ENCODE peak calls at places on chromosomes 13 and 19, in seven cellular contexts. U is activated naive CD8-positive, alpha-beta T cell treated with anti-CD3 and anti-CD28 coated beads, Interleukin-2, amount 50 U/mL, for 24 hours; P is mucosa of gallbladder; A is hippocampal formation; I is T-helper 2 cell; T is fibroblast of pulmonary artery; F is activated CD4-positive, CD25-positive, alpha-beta regulatory T cell treated with anti-CD3 and anti-CD28 coated beads, Interleukin-2, amount 50 U/mL, for 16 hours. B is an unnamed sample.
A peak's percentile ranks its signal among the peaks of the same experiment; 100 is the strongest.

GRCh38 chr13:49938921-49939320 is 2.8 kb upstream of the SPRYD7 start:
- DNase-seq in P (peak; percentile 76), I (no peak), U (no peak), F (no peak), T (no peak), A (peak; percentile 2), B (no peak)

GRCh38 chr19:47824396-47824795 is 2.7 kb downstream of the CRX start:
- DNase-seq in T (no peak), A (no peak), U (no peak), F (no peak), P (no peak), I (no peak), B (no peak)

GRCh38 chr13:30730526-30730925 is 4.8 kb upstream of the ALOX5AP start:
- DNase-seq in T (no peak), F (no peak), U (no peak), P (no peak), A (no peak), I (no peak), B (no peak)

GRCh38 chr19:15293751-15294505 is 38.4 kb downstream of the BRD4 start:
- DNase-seq in I (no peak), P (no peak), A (no peak), F (no peak), U (no peak), T (peak; percentile 78), B (no peak)

GRCh38 chr13:112849500-112849899 is 119.5 kb upstream of the MCF2L start:
- DNase-seq in I (no peak), T (no peak), F (no peak), P (no peak), A (no peak), U (no peak), B (no peak)

GRCh38 chr13:105805866-105806265 is 729.6 kb downstream of the EFNB2 start:
- DNase-seq in I (no peak), F (no peak), A (no peak), P (no peak), T (no peak), U (no peak), B (no peak)

GRCh38 chr13:48902421-48902820 is 73.3 kb upstream of the FNDC3A start:
- DNase-seq in T (peak; percentile 50), U (no peak), P (no peak), A (no peak), I (no peak), F (no peak), B (no peak)

GRCh38 chr13:36919206-36919832 is 719 bp downstream of the SMAD9 start:
- DNase-seq in F (no peak), U (no peak), T (peak; percentile 17), A (no peak), P (no peak), I (no peak), B (no peak)

GRCh38 chr13:100550433-100550832 is 38.2 kb downstream of the GGACT start:
- DNase-seq in P (peak; percentile 56), T (peak; percentile 54), A (peak; percentile 17), I (no peak), F (no peak), U (no peak), B (no peak)

GRCh38 chr19:42343344-42344110 is 18.1 kb downstream of the MEGF8 start:
- DNase-seq in F (no peak), P (no peak), I (no peak), U (no peak), T (no peak), A (no peak), B (no peak)

GRCh38 chr13:67123165-67123564 is 107.0 kb downstream of the PCDH9 start:
- DNase-seq in P (no peak), F (no peak), I (no peak), U (no peak), T (no peak), A (no peak), B (no peak)

GRCh38 chr13:107937841-107938240 is 277.5 kb downstream of the LIG4 start:
- DNase-seq in F (no peak), U (no peak), I (no peak), A (no peak), P (no peak), T (no peak), B (no peak)

GRCh38 chr13:39779337-39780270 is 124.1 kb downstream of the COG6 start:
- DNase-seq in T (peak; percentile 60), F (no peak), I (peak; percentile 10), U (peak; percentile 42), P (no peak), A (no peak), B (peak; percentile 26)

GRCh38 chr19:55441692-55442321 is 1.3 kb downstream of the SHISA7 start:
- DNase-seq in F (no peak), P (no peak), A (no peak), U (no peak), I (no peak), T (no peak), B (no peak)

GRCh38 chr13:32032780-32033179 is 1.2 kb downstream of the FRY start:
- DNase-seq in P (peak; percentile 28), I (no peak), U (no peak), A (no peak), F (no peak), T (no peak), B (no peak)

GRCh38 chr13:47886314-47886713 is 114.8 kb downstream of the SUCLA2 start:
- DNase-seq in U (no peak), T (no peak), P (no peak), A (no peak), F (no peak), I (no peak), B (peak; percentile 56)

GRCh38 chr13:26529441-26529840 is 28.0 kb upstream of the WASF3 start:
- DNase-seq in T (peak; percentile 72), P (peak; percentile 51), A (no peak), F (no peak), U (peak; percentile 30), I (no peak), B (peak; percentile 59)

GRCh38 chr13:73938375-73939070 is 195.7 kb downstream of the KLF12 start:
- DNase-seq in A (no peak), P (no peak), I (no peak), F (no peak), U (no peak), T (peak; percentile 83), B (no peak)

B was measured in activated CD8-positive, alpha-beta T cell treated with anti-CD3 and anti-CD28 coated beads, Interleukin-2, amount 10 ng/mL, durations not matched to agents 7 days and 5 days.